ENCODE peak calls at places on chromosomes 2 and 18, in seven cellular contexts. L is activated CD8-positive, alpha-beta T cell treated with anti-CD3 and anti-CD28 coated beads for 36 hours; Y is epithelial cell of prostate; D is coronary artery; G is IMR-90; B is HT1080; F is GM12865. P is an unnamed sample.

GRCh38 chr2:46487667-46488333 is 8.4 kb downstream of the TMEM247 start:
- DNase-seq in L (no peak), B (peak), G (peak), D (peak), Y (no peak), F (no peak), P (no peak)

GRCh38 chr2:208594642-208595385 is 188.2 kb downstream of the PTH2R start:
- DNase-seq in F (no peak), L (no peak), D (no peak), B (no peak), G (no peak), Y (no peak), P (no peak)

GRCh38 chr18:24111936-24112335 is 26.9 kb upstream of the CABYR start:
- DNase-seq in G (no peak), B (no peak), Y (no peak), D (no peak), F (no peak), L (no peak), P (no peak)

GRCh38 chr2:178195390-178196166 is 1.3 kb downstream of the OSBPL6 start:
- DNase-seq in B (no peak), L (no peak), G (no peak), Y (no peak), D (no peak), F (no peak), P (no peak)

GRCh38 chr18:78729099-78729467 is 250.5 kb upstream of the SALL3 start:
- DNase-seq in D (no peak), Y (no peak), B (no peak), G (no peak), L (no peak), F (no peak), P (peak)

GRCh38 chr2:157055660-157056199 is 201.8 kb upstream of the GALNT5 start:
- DNase-seq in D (no peak), F (peak), G (peak), L (no peak), B (peak), Y (no peak), P (no peak)

GRCh38 chr2:188444106-188444835 is 152.6 kb downstream of the GULP1 start:
- DNase-seq in D (no peak), G (peak), L (no peak), Y (no peak), F (no peak), B (no peak), P (no peak)

GRCh38 chr2:120910956-120911951 is 175.6 kb downstream of the GLI2 start:
- DNase-seq in L (no peak), D (no peak), Y (no peak), B (peak), G (peak), F (no peak), P (no peak)

GRCh38 chr2:45404807-45405297 is 206.2 kb downstream of the SRBD1 start:
- DNase-seq in D (no peak), Y (no peak), L (no peak), F (no peak), B (no peak), G (no peak), P (no peak)

P was measured in type B pancreatic cell.